ENCODE peak calls at places on chromosomes 12 and 14, in four cellular contexts. N is HEK293T, Y is pancreas, J is left ventricle myocardium inferior. Q is an unnamed sample.

GRCh38 chr12:68240975-68241374 is 12.4 kb downstream of the IL22 start:
- DNase-seq in N (no peak), Y (no peak), J (no peak), Q (peak)

GRCh38 chr12:76764856-76765255 is 941 bp downstream of the ZDHHC17 start:
- DNase-seq in N (no peak), Y (no peak), J (no peak), Q (no peak)

GRCh38 chr14:77302926-77303325 is 17.8 kb downstream of the POMT2 start:
- DNase-seq in N (no peak), Y (no peak), J (no peak), Q (peak)

GRCh38 chr12:67651380-67651695 is 2.8 kb downstream of the DYRK2 start:
- DNase-seq in N (no peak), Y (no peak), J (no peak), Q (peak)

GRCh38 chr14:93303659-93304058 is 29.2 kb downstream of the BTBD7 start:
- DNase-seq in N (no peak), Y (no peak), J (peak), Q (peak)

GRCh38 chr12:66240106-66240820 is 51.2 kb downstream of the IRAK3 start:
- DNase-seq in N (no peak), Y (no peak), J (no peak), Q (no peak)

GRCh38 chr12:71438670-71439361 is 782 bp upstream of the LGR5 start:
- DNase-seq in N (peak), Y (no peak), J (no peak), Q (peak)

GRCh38 chr14:97878727-97879126 is 1081.5 kb downstream of the VRK1 start:
- DNase-seq in N (no peak), Y (no peak), J (peak), Q (no peak)

GRCh38 chr12:47349770-47350408 is 270.1 kb upstream of the AMIGO2 start:
- DNase-seq in N (no peak), Y (no peak), J (no peak), Q (peak)

GRCh38 chr12:86914716-86915115 is 658.5 kb upstream of the MGAT4C start:
- DNase-seq in N (peak), Y (no peak), J (no peak), Q (peak)

GRCh38 chr12:98238513-98238912 is 276.9 kb upstream of the TMPO start:
- DNase-seq in N (no peak), Y (no peak), J (no peak), Q (peak)

GRCh38 chr14:96114002-96114401 is 74.8 kb downstream of the C14orf132 start:
- DNase-seq in N (no peak), Y (no peak), J (no peak), Q (no peak)

GRCh38 chr12:131171029-131171428 is 217.3 kb downstream of the ADGRD1 start:
- DNase-seq in N (no peak), Y (no peak), J (no peak), Q (no peak)

GRCh38 chr12:8948711-8949524 is 527 bp downstream of the M6PR start:
- DNase-seq in N (peak), Y (no peak), J (no peak), Q (peak)

GRCh38 chr14:90795744-90796143 is 20.5 kb downstream of the TTC7B start:
- DNase-seq in N (no peak), Y (no peak), J (no peak), Q (peak)

GRCh38 chr14:99724939-99725773 is 41.1 kb downstream of the CYP46A1 start:
- DNase-seq in N (no peak), Y (no peak), J (no peak), Q (no peak)

GRCh38 chr12:132277374-132277801 is 52.0 kb downstream of the GALNT9 start:
- DNase-seq in N (no peak), Y (no peak), J (no peak), Q (no peak)

GRCh38 chr14:94180655-94181271 is 6.6 kb downstream of the PPP4R4 start:
- DNase-seq in N (peak), Y (no peak), J (no peak), Q (peak)

GRCh38 chr12:54197037-54197909 is 8.5 kb upstream of the SMUG1 start:
- DNase-seq in N (no peak), Y (no peak), J (no peak), Q (peak)

Q was measured in AG20443.